ENCODE peak calls at places on chromosome 16, in seven cellular contexts. One of them, this sample, is unnamed.

GRCh38 chr16:65832679-65833078 is 533.8 kb upstream of the CDH5 start:
- DNase-seq in tibial nerve: no peak
- DNase-seq in HCT116: no peak
- DNase-seq in neural progenitor cell: no peak
- DNase-seq in right lobe of liver: no peak
- DNase-seq in breast epithelium: no peak
- DNase-seq in prostate gland: no peak
- DNase-seq in this sample: no peak

GRCh38 chr16:10312784-10313724 is 72.8 kb upstream of the ATF7IP2 start:
- DNase-seq in tibial nerve: no peak
- DNase-seq in HCT116: no peak
- DNase-seq in neural progenitor cell: no peak
- DNase-seq in right lobe of liver: no peak
- DNase-seq in breast epithelium: no peak
- DNase-seq in prostate gland: no peak
- DNase-seq in this sample: no peak

GRCh38 chr16:27444015-27444414 is 42.0 kb downstream of the IL21R start:
- DNase-seq in tibial nerve: no peak
- DNase-seq in HCT116: no peak
- DNase-seq in neural progenitor cell: no peak
- DNase-seq in right lobe of liver: no peak
- DNase-seq in breast epithelium: no peak
- DNase-seq in prostate gland: no peak
- DNase-seq in this sample: peak; percentile 71

GRCh38 chr16:87115646-87116045 is 201.5 kb downstream of the C16orf95 start:
- DNase-seq in tibial nerve: no peak
- DNase-seq in HCT116: no peak
- DNase-seq in neural progenitor cell: no peak
- DNase-seq in right lobe of liver: no peak
- DNase-seq in breast epithelium: no peak
- DNase-seq in prostate gland: no peak
- DNase-seq in this sample: peak; percentile 29

GRCh38 chr16:79380990-79381389 is 219.5 kb downstream of the MAF start:
- DNase-seq in tibial nerve: no peak
- DNase-seq in HCT116: no peak
- DNase-seq in neural progenitor cell: no peak
- DNase-seq in right lobe of liver: no peak
- DNase-seq in breast epithelium: no peak
- DNase-seq in prostate gland: no peak
- DNase-seq in this sample: no peak

GRCh38 chr16:10876799-10877341 is at the start of gene CIITA:
- DNase-seq in tibial nerve: peak; percentile 83
- DNase-seq in HCT116: peak; percentile 81
- DNase-seq in neural progenitor cell: no peak
- DNase-seq in right lobe of liver: peak; percentile 61
- DNase-seq in breast epithelium: peak; percentile 59
- DNase-seq in prostate gland: no peak
- DNase-seq in this sample: peak; percentile 83

GRCh38 chr16:50761276-50761675 is 19.4 kb downstream of the CYLD start:
- DNase-seq in tibial nerve: no peak
- DNase-seq in HCT116: no peak
- DNase-seq in neural progenitor cell: no peak
- DNase-seq in right lobe of liver: no peak
- DNase-seq in breast epithelium: no peak
- DNase-seq in prostate gland: no peak
- DNase-seq in this sample: no peak

GRCh38 chr16:11613381-11614303 is 26.9 kb upstream of the LITAF start:
- DNase-seq in tibial nerve: peak; percentile 49
- DNase-seq in HCT116: no peak
- DNase-seq in neural progenitor cell: no peak
- DNase-seq in right lobe of liver: peak; percentile 70
- DNase-seq in breast epithelium: no peak
- DNase-seq in prostate gland: no peak
- DNase-seq in this sample: peak; percentile 95

GRCh38 chr16:3207086-3207953 is 19.3 kb downstream of the OR1F1 start:
- DNase-seq in tibial nerve: no peak
- DNase-seq in HCT116: no peak
- DNase-seq in neural progenitor cell: no peak
- DNase-seq in right lobe of liver: no peak
- DNase-seq in breast epithelium: no peak
- DNase-seq in prostate gland: no peak
- DNase-seq in this sample: no peak

GRCh38 chr16:89269805-89270665 is 52.5 kb downstream of the ZNF778 start:
- DNase-seq in tibial nerve: no peak
- DNase-seq in HCT116: no peak
- DNase-seq in neural progenitor cell: no peak
- DNase-seq in right lobe of liver: no peak
- DNase-seq in breast epithelium: no peak
- DNase-seq in prostate gland: no peak
- DNase-seq in this sample: no peak

GRCh38 chr16:72264776-72265175 is 92.8 kb upstream of the PMFBP1 start:
- DNase-seq in tibial nerve: no peak
- DNase-seq in HCT116: no peak
- DNase-seq in neural progenitor cell: no peak
- DNase-seq in right lobe of liver: no peak
- DNase-seq in breast epithelium: no peak
- DNase-seq in prostate gland: no peak
- DNase-seq in this sample: no peak

GRCh38 chr16:79307214-79307613 is 293.3 kb downstream of the MAF start:
- DNase-seq in tibial nerve: peak; percentile 55
- DNase-seq in HCT116: no peak
- DNase-seq in neural progenitor cell: no peak
- DNase-seq in right lobe of liver: peak; percentile 50
- DNase-seq in breast epithelium: peak; percentile 21
- DNase-seq in prostate gland: no peak
- DNase-seq in this sample: no peak

GRCh38 chr16:70476272-70477020 is 22.1 kb downstream of the FCSK start:
- DNase-seq in tibial nerve: no peak
- DNase-seq in HCT116: peak; percentile 49
- DNase-seq in neural progenitor cell: no peak
- DNase-seq in right lobe of liver: no peak
- DNase-seq in breast epithelium: no peak
- DNase-seq in prostate gland: no peak
- DNase-seq in this sample: peak; percentile 50
- TF ChIP-seq CTCF in tibial nerve: no peak
- TF ChIP-seq CTCF in HCT116: no peak
- TF ChIP-seq CTCF in neural progenitor cell: no peak
- TF ChIP-seq CTCF in right lobe of liver: no peak
- TF ChIP-seq CTCF in breast epithelium: no peak
- TF ChIP-seq CTCF in prostate gland: no peak
- TF ChIP-seq CTCF in this sample: no peak

GRCh38 chr16:14486520-14487303 is 143.3 kb downstream of the PARN start:
- DNase-seq in tibial nerve: peak; percentile 96
- DNase-seq in HCT116: peak; percentile 57
- DNase-seq in neural progenitor cell: peak; percentile 36
- DNase-seq in right lobe of liver: peak; percentile 92
- DNase-seq in breast epithelium: peak; percentile 78
- DNase-seq in prostate gland: peak; percentile 85
- DNase-seq in this sample: peak; percentile 69
- H3K27ac ChIP-seq in tibial nerve: no peak overlapping the region
- H3K27ac ChIP-seq in HCT116: peak overlapping the region; percentile 43
- H3K27ac ChIP-seq in neural progenitor cell: no peak overlapping the region
- H3K27ac ChIP-seq in right lobe of liver: peak overlapping the region; percentile 43
- H3K27ac ChIP-seq in breast epithelium: peak overlapping the region; percentile 8
- H3K27ac ChIP-seq in prostate gland: peak overlapping the region; percentile 35
- H3K27ac ChIP-seq in this sample: peak overlapping the region; percentile 46

GRCh38 chr16:57194512-57194911 is 8.4 kb downstream of the RSPRY1 start:
- DNase-seq in tibial nerve: no peak
- DNase-seq in HCT116: peak; percentile 54
- DNase-seq in neural progenitor cell: no peak
- DNase-seq in right lobe of liver: no peak
- DNase-seq in breast epithelium: no peak
- DNase-seq in prostate gland: peak; percentile 16
- DNase-seq in this sample: peak; percentile 89
- H3K4me1 ChIP-seq in tibial nerve: no peaks in the 10 kb centered on the region
- H3K4me1 ChIP-seq in HCT116: peaks cover 24% of the 10 kb centered on the region
- H3K4me1 ChIP-seq in neural progenitor cell: no peaks in the 10 kb centered on the region
- H3K4me1 ChIP-seq in right lobe of liver: no peaks in the 10 kb centered on the region
- H3K4me1 ChIP-seq in breast epithelium: peaks cover 16% of the 10 kb centered on the region
- H3K4me1 ChIP-seq in prostate gland: peaks cover 16% of the 10 kb centered on the region
- H3K4me1 ChIP-seq in this sample: peaks cover 52% of the 10 kb centered on the region

DNA sequence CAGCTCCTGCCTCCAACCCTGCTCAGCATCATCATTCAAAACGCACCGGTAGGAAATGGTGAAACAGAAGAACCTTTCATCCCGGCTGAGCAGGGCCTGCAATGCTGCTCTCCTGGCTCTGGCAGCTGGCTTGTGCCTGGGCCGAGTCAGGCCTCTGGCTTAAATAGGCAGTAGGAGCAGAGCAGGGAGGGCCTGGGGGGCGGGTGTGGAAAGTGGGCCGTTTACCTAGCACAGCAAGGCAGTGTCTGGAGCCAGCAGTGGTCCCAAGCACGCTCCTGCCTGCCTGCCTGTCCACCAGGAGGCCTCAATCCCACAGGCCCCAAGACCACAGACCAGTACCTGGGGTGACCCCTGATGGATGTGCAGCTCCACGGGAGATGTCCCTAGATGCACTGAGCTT is 59.3 kb downstream of the SMPD3 start:
- DNase-seq in tibial nerve: no peak
- DNase-seq in HCT116: no peak
- DNase-seq in neural progenitor cell: no peak
- DNase-seq in right lobe of liver: no peak
- DNase-seq in breast epithelium: no peak
- DNase-seq in prostate gland: no peak
- DNase-seq in this sample: no peak
- TF ChIP-seq CTCF in tibial nerve: no peak
- TF ChIP-seq CTCF in HCT116: no peak
- TF ChIP-seq CTCF in neural progenitor cell: no peak
- TF ChIP-seq CTCF in right lobe of liver: no peak
- TF ChIP-seq CTCF in breast epithelium: no peak
- TF ChIP-seq CTCF in prostate gland: no peak
- TF ChIP-seq CTCF in this sample: no peak